ENCODE peak calls at places on chromosomes 12 and 14, in seven cellular contexts. N is HCT116, Y is GM23338, F is endothelial cell of umbilical vein, O is fibroblast of lung, B is astrocyte, K is IMR-90. M is an unnamed sample.
A peak's percentile ranks its signal among the peaks of the same experiment; 100 is the strongest.

GRCh38 chr12:30345735-30346445 is 349.8 kb downstream of the IPO8 start:
- DNase-seq in N (no peak), Y (no peak), F (no peak), O (no peak), B (peak; percentile 6), K (no peak), M (no peak)

GRCh38 chr14:72745546-72745945 is 148.4 kb downstream of the DPF3 start:
- DNase-seq in N (no peak), Y (no peak), F (peak; percentile 23), O (peak; percentile 83), B (peak; percentile 86), K (peak; percentile 89), M (no peak)

GRCh38 chr12:111870216-111870615 is 28.2 kb downstream of the MAPKAPK5 start:
- DNase-seq in N (no peak), Y (no peak), F (no peak), O (no peak), B (no peak), K (no peak), M (no peak)

GRCh38 chr12:66014818-66015217 is 115.7 kb downstream of the LLPH start:
- DNase-seq in N (no peak), Y (no peak), F (no peak), O (peak; percentile 82), B (peak; percentile 55), K (peak; percentile 71), M (no peak)

GRCh38 chr14:103528158-103528511 is 861 bp upstream of the TRMT61A start:
- DNase-seq in N (no peak), Y (no peak), F (no peak), O (peak; percentile 39), B (no peak), K (no peak), M (no peak)

GRCh38 chr14:52377940-52378339 is 63.8 kb downstream of the PTGER2 start:
- DNase-seq in N (no peak), Y (peak; percentile 57), F (no peak), O (no peak), B (no peak), K (no peak), M (no peak)

GRCh38 chr14:104001003-104001402 is 58.7 kb upstream of the RD3L start:
- DNase-seq in N (peak; percentile 12), Y (peak; percentile 56), F (peak; percentile 6), O (no peak), B (no peak), K (no peak), M (no peak)

GRCh38 chr14:52351561-52352491 is 37.7 kb downstream of the PTGER2 start:
- DNase-seq in N (no peak), Y (no peak), F (no peak), O (peak; percentile 75), B (peak; percentile 70), K (peak; percentile 41), M (peak; percentile 71)

GRCh38 chr14:95500772-95501401 is 15.6 kb downstream of the SYNE3 start:
- DNase-seq in N (no peak), Y (no peak), F (peak; percentile 73), O (peak; percentile 82), B (peak; percentile 78), K (peak; percentile 90), M (no peak)

GRCh38 chr14:60973070-60973469 is 7.8 kb downstream of the TRMT5 start:
- DNase-seq in N (no peak), Y (no peak), F (no peak), O (no peak), B (no peak), K (no peak), M (no peak)

GRCh38 chr14:59140441-59140840 is 48.0 kb upstream of the DAAM1 start:
- DNase-seq in N (no peak), Y (no peak), F (no peak), O (peak; percentile 23), B (no peak), K (no peak), M (no peak)

GRCh38 chr12:103495158-103495782 is 498 bp downstream of the C12orf42 start:
- DNase-seq in N (no peak), Y (peak; percentile 84), F (no peak), O (no peak), B (no peak), K (no peak), M (peak; percentile 69)

GRCh38 chr14:65044596-65044959 is 57.7 kb downstream of the MAX start:
- DNase-seq in N (no peak), Y (no peak), F (no peak), O (no peak), B (no peak), K (no peak), M (no peak)

GRCh38 chr12:6110006-6110405 is 14.5 kb downstream of the VWF start:
- DNase-seq in N (no peak), Y (no peak), F (no peak), O (no peak), B (peak; percentile 36), K (peak; percentile 20), M (no peak)

GRCh38 chr14:20830831-20831230 is 28.2 kb upstream of the RNASE1 start:
- DNase-seq in N (no peak), Y (no peak), F (no peak), O (no peak), B (no peak), K (no peak), M (no peak)

GRCh38 chr12:121916719-121917118 is 1.7 kb upstream of the CFAP251 start:
- DNase-seq in N (no peak), Y (peak; percentile 86), F (peak; percentile 22), O (peak; percentile 66), B (no peak), K (peak; percentile 67), M (peak; percentile 22)

DNA sequence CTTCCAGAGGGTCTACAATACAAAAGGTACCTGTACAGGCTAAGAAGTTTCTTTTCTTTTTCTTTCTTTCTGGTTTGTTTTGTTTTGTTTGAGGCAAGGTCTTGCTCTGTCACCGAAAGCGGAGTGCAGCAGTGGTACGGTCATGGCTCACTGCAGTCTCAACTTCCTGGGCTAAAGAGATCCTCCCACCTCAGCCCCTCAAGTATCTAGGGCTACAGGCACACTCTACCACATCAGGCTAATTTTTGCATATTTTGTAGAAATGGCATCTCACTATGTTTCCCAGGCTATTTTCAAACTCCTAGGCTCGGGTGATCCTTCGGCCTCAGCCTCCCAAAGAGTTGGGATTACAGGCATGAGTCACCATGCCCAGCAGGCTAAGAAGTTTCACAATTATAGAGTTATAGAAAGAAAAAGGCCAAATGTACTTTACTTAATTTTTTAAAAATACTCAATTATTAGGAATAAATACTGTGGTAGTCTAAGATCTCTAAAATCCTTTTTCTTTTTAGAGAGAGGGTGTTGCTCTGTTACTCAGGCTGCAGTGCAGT is 3.0 kb upstream of the PIGH start:
- DNase-seq in N (no peak), Y (no peak), F (no peak), O (no peak), B (no peak), K (no peak), M (no peak)
- H2AFZ ChIP-seq in N (no peak overlapping the region), Y (no peak overlapping the region), F (no peak overlapping the region), O (no peak overlapping the region), B (no peak overlapping the region), K (no peak overlapping the region), M (no peak overlapping the region)

GRCh38 chr12:50933459-50934124 is 18.8 kb upstream of the HIGD1C start:
- DNase-seq in N (no peak), Y (no peak), F (no peak), O (peak; percentile 28), B (no peak), K (no peak), M (no peak)
- H2AFZ ChIP-seq in N (no peak overlapping the region), Y (no peak overlapping the region), F (no peak overlapping the region), O (no peak overlapping the region), B (no peak overlapping the region), K (no peak overlapping the region), M (no peak overlapping the region)

DNA sequence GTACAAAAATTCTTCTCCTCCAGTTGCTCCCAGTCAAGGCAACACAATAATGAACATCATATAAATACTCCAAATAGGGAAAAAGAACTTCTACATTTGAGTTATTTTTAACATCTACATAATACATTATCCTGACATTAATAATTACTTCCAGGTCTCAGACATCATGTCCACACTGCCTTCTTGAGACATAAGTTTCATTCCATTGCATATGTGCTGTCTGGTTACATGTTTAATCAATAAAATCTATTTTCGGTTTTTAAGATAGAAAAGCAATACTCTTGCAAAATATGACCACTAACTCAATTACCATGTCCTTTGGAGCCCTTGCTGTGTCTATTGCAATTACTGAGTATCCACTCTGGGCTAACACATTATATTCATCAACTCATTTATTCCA is 881.8 kb downstream of the GALC start:
- DNase-seq in N (no peak), Y (no peak), F (no peak), O (no peak), B (no peak), K (no peak), M (no peak)
- H2AFZ ChIP-seq in N (no peak overlapping the region), Y (no peak overlapping the region), F (no peak overlapping the region), O (no peak overlapping the region), B (no peak overlapping the region), K (no peak overlapping the region), M (no peak overlapping the region)

DNA sequence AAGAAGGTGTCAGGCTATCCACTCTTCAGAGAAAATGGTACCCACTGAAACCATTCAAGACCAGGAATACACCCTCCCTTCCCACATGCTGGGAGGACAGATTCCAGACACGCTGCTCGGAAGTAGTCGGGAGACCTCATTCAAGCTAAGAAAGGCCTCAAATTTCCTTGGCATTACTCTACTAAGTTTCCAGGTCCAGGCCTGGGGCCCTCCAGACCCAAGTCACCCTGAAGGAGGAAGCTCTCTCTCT is 27.1 kb upstream of the RPLP0 start:
- DNase-seq in N (no peak), Y (no peak), F (no peak), O (no peak), B (no peak), K (no peak), M (no peak)
- H2AFZ ChIP-seq in N (no peak overlapping the region), Y (no peak overlapping the region), F (no peak overlapping the region), O (no peak overlapping the region), B (no peak overlapping the region), K (peak overlapping the region; percentile 73), M (peak overlapping the region; percentile 58)

GRCh38 chr12:48105321-48105866 is 485 bp downstream of the SENP1 start:
- DNase-seq in N (no peak), Y (peak; percentile 19), F (peak; percentile 56), O (peak; percentile 5), B (peak; percentile 12), K (peak; percentile 30), M (peak; percentile 44)
- H2AFZ ChIP-seq in N (peak overlapping the region; percentile 46), Y (peak overlapping the region; percentile 91), F (peak overlapping the region; percentile 100), O (peak overlapping the region; percentile 77), B (peak overlapping the region; percentile 98), K (peak overlapping the region; percentile 99), M (peak overlapping the region; percentile 96)